ENCODE peak calls at places on chromosomes 3 and 15, in four cellular contexts. H is stomach, N is neural progenitor cell, J is GM06990. Q is an unnamed sample.

GRCh38 chr15:99114511-99115299 is 9.8 kb downstream of the SYNM start:
- DNase-seq in H (no peak), N (no peak), J (no peak), Q (no peak)

GRCh38 chr15:35444557-35445204 is 101.3 kb downstream of the DPH6 start:
- DNase-seq in H (no peak), N (peak), J (peak), Q (peak)

GRCh38 chr3:150327678-150328667 is 80.1 kb upstream of the TSC22D2 start:
- DNase-seq in H (no peak), N (no peak), J (no peak), Q (no peak)

GRCh38 chr15:67836477-67836876 is 3.4 kb downstream of the RNU6-1 start:
- DNase-seq in H (peak), N (peak), J (no peak), Q (peak)

GRCh38 chr15:63978511-63979226 is 67.6 kb downstream of the DAPK2 start:
- DNase-seq in H (no peak), N (peak), J (no peak), Q (no peak)

GRCh38 chr15:75123395-75123794 is 78.3 kb upstream of the C15orf39 start:
- DNase-seq in H (no peak), N (no peak), J (no peak), Q (peak)

GRCh38 chr3:112653209-112653871 is 12.4 kb upstream of the CCDC80 start:
- DNase-seq in H (no peak), N (no peak), J (no peak), Q (peak)

GRCh38 chr15:101161656-101162055 is 90.2 kb downstream of the CHSY1 start:
- DNase-seq in H (no peak), N (no peak), J (no peak), Q (no peak)

GRCh38 chr3:184601576-184602405 is 40.2 kb downstream of the EPHB3 start:
- DNase-seq in H (no peak), N (peak), J (no peak), Q (no peak)

GRCh38 chr3:29693863-29694262 is 413.0 kb downstream of the RBMS3 start:
- DNase-seq in H (no peak), N (peak), J (no peak), Q (peak)

GRCh38 chr15:40436116-40436891 is 4.4 kb upstream of the BAHD1 start:
- DNase-seq in H (no peak), N (peak), J (no peak), Q (no peak)

GRCh38 chr3:117553461-117553860 is 843.9 kb downstream of the TUSC7 start:
- DNase-seq in H (no peak), N (no peak), J (peak), Q (peak)

GRCh38 chr3:61649381-61650170 is 88.2 kb downstream of the PTPRG start:
- DNase-seq in H (no peak), N (no peak), J (no peak), Q (no peak)

GRCh38 chr3:152051501-152052404 is 178.3 kb downstream of the SUCNR1 start:
- DNase-seq in H (no peak), N (no peak), J (peak), Q (peak)

GRCh38 chr3:102714567-102714966 is 279.8 kb downstream of the ZPLD1 start:
- DNase-seq in H (no peak), N (no peak), J (no peak), Q (no peak)

GRCh38 chr3:59442056-59442455 is 392.2 kb upstream of the CFAP20DC start:
- DNase-seq in H (no peak), N (peak), J (no peak), Q (no peak)

GRCh38 chr15:28110416-28110975 is 11.4 kb upstream of the OCA2 start:
- DNase-seq in H (no peak), N (no peak), J (no peak), Q (no peak)

GRCh38 chr3:6281662-6282061 is 579.3 kb upstream of the GRM7 start:
- DNase-seq in H (no peak), N (no peak), J (no peak), Q (no peak)

GRCh38 chr3:168123211-168124173 is 27.8 kb upstream of the GOLIM4 start:
- DNase-seq in H (no peak), N (no peak), J (no peak), Q (no peak)

GRCh38 chr15:98597666-98598065 is 50.7 kb upstream of the IGF1R start:
- DNase-seq in H (no peak), N (peak), J (no peak), Q (no peak)

GRCh38 chr15:69826818-69827174 is 270.9 kb downstream of the TLE3 start:
- DNase-seq in H (no peak), N (no peak), J (no peak), Q (peak)

GRCh38 chr15:48602358-48603122 is 43.0 kb downstream of the FBN1 start:
- DNase-seq in H (no peak), N (no peak), J (no peak), Q (peak)

GRCh38 chr15:47027322-47027946 is 689.9 kb upstream of the SEMA6D start:
- DNase-seq in H (no peak), N (peak), J (no peak), Q (no peak)

GRCh38 chr3:128504957-128505730 is 12.1 kb upstream of the GATA2 start:
- DNase-seq in H (no peak), N (no peak), J (no peak), Q (no peak)
- TF ChIP-seq CTCF in H (no peak), N (no peak), J (no peak), Q (no peak)

DNA sequence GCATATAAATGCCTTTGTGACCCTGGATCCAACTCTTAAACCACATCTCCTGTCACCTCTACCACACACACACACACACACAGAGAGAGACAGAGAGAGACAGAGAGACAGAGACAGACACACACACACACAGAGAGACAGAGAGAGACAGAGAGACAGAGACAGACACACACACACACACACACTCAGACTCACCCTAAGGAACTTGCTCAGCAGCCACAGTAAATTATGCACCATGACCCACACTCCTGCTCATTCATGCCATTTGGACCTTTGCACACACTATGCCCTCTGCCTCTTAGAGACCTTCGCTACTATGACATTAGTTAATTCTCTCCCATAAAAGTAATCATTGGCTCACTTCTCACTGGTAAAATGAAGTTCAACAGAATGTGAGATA is 275.7 kb downstream of the ADAMTSL3 start:
- DNase-seq in H (no peak), N (no peak), J (no peak), Q (no peak)
- H3K4me3 ChIP-seq in H (no peak), N (no peak), J (no peak), Q (no peak)

DNA sequence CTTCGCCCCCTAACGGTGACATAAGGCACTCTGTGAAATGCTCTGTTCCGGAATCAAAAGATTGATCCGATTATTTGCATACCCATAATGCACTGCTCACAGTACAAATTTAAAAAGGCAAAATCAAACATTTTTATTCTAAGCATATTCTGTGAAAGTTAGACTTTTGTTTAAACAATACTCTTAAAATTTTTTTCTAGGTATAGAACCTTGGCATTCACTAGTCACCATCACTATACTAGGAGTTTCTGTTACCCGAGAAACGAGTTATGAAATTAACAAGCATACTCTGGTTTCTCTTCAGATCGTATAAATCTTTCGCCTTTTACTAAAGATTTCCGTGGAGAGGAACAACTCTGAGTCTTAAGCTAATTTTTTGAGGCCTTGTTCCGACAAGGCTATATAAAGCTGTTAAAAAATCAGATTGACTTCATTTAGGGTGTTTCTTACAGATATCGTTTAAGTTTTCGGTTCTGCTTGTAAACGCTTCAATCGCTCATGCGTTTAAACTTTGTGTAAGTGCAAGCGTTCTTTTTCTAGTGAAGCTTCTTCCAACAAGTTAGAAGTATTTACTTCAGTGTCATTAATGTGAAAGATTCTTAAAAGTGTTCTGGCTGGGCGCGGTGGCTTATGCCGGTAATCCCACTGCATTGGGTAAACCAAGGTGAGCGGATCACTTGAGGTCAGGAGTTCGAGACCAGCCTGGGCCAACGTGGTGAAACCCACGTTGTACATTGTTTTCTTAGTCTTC is at the start of gene RNU5B-1:
- DNase-seq in H (peak), N (peak), J (peak), Q (peak)
- TF ChIP-seq CTCF in H (no peak), N (no peak), J (peak), Q (peak)

DNA sequence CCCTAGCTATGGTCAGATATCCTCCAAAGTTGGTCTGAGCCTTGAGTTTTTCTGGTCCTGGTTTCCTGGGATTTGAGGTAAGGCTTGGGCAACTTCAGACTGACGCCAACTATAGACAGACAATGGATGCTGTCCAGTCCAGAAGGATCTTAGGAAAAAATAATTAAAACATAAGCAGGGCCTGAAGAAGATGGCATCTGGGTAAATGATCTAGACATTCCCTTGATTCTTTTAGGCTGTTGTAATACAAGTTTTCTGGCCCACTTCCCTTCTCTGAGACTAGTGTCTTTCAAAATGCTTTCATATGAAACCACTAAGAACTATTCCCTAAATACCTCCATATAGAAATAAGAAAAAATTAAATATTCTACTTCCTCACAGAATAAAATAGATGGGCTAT is 47.6 kb upstream of the PLXND1 start:
- DNase-seq in H (no peak), N (no peak), J (no peak), Q (peak)
- H3K4me3 ChIP-seq in H (no peak), N (no peak), J (no peak), Q (no peak)

GRCh38 chr3:190053919-190054672 is 66.6 kb downstream of the P3H2 start:
- DNase-seq in H (no peak), N (no peak), J (no peak), Q (peak)
- TF ChIP-seq CTCF in H (no peak), N (no peak), J (no peak), Q (peak)